ENCODE peak calls at places on chromosomes 2 and 18, in five cellular contexts. Z is transverse colon, W is GM23248, D is ovary, Y is tibial nerve. R is an unnamed sample. For H3K4me1, the result is how much of the 10 kb centered on the place peaks cover.

GRCh38 chr2:121368155-121368554 is 83.2 kb upstream of the TFCP2L1 start:
- DNase-seq in Y (no peak), Z (no peak), D (no peak), W (no peak), R (no peak)

GRCh38 chr2:66569321-66569851 is 134.5 kb downstream of the MEIS1 start:
- DNase-seq in W (peak), Z (no peak), D (no peak), Y (no peak), R (no peak)

GRCh38 chr18:73249030-73249429 is 381.2 kb upstream of the NETO1 start:
- DNase-seq in Y (no peak), D (no peak), W (no peak), Z (no peak), R (no peak)

GRCh38 chr2:175750195-175750594 is 251.9 kb downstream of the LNPK start:
- DNase-seq in D (no peak), Y (no peak), Z (no peak), W (no peak), R (no peak)

GRCh38 chr2:27236136-27236535 is 19.0 kb downstream of the CAD start:
- DNase-seq in Y (no peak), Z (no peak), D (no peak), W (no peak), R (no peak)

GRCh38 chr2:28225472-28225915 is 167.2 kb upstream of the FOSL2 start:
- DNase-seq in D (no peak), Z (no peak), W (peak), Y (no peak), R (no peak)

GRCh38 chr2:72141881-72142742 is 5.5 kb downstream of the CYP26B1 start:
- DNase-seq in D (peak), Y (no peak), W (no peak), Z (no peak), R (no peak)

GRCh38 chr2:224847961-224848850 is 132.0 kb upstream of the CCDC195 start:
- DNase-seq in Z (no peak), Y (peak), D (peak), W (peak), R (no peak)

GRCh38 chr2:109623297-109623696 is 9.1 kb downstream of the SOWAHC start:
- DNase-seq in D (no peak), Z (no peak), Y (no peak), W (no peak), R (no peak)

GRCh38 chr2:26456701-26457224 is 21.2 kb downstream of the OTOF start:
- DNase-seq in D (no peak), Y (no peak), W (peak), Z (no peak), R (no peak)

GRCh38 chr2:84373391-84373790 is 85.7 kb downstream of the SUCLG1 start:
- DNase-seq in D (no peak), Y (no peak), W (no peak), Z (no peak), R (no peak)

GRCh38 chr2:126586321-126586720 is 69.6 kb upstream of the GYPC start:
- DNase-seq in D (no peak), Y (no peak), W (no peak), Z (no peak), R (no peak)

GRCh38 chr2:46068604-46069003 is 228.6 kb upstream of the EPAS1 start:
- DNase-seq in W (no peak), D (no peak), Z (no peak), Y (no peak), R (no peak)

GRCh38 chr2:46066591-46066990 is 230.6 kb upstream of the EPAS1 start:
- DNase-seq in D (no peak), Z (no peak), Y (no peak), W (no peak), R (no peak)

GRCh38 chr2:46065152-46065551 is 232.1 kb upstream of the EPAS1 start:
- DNase-seq in Z (no peak), D (no peak), Y (no peak), W (peak), R (no peak)

GRCh38 chr2:46066116-46066515 is 231.1 kb upstream of the EPAS1 start:
- DNase-seq in W (peak), D (no peak), Y (no peak), Z (no peak), R (no peak)

DNA sequence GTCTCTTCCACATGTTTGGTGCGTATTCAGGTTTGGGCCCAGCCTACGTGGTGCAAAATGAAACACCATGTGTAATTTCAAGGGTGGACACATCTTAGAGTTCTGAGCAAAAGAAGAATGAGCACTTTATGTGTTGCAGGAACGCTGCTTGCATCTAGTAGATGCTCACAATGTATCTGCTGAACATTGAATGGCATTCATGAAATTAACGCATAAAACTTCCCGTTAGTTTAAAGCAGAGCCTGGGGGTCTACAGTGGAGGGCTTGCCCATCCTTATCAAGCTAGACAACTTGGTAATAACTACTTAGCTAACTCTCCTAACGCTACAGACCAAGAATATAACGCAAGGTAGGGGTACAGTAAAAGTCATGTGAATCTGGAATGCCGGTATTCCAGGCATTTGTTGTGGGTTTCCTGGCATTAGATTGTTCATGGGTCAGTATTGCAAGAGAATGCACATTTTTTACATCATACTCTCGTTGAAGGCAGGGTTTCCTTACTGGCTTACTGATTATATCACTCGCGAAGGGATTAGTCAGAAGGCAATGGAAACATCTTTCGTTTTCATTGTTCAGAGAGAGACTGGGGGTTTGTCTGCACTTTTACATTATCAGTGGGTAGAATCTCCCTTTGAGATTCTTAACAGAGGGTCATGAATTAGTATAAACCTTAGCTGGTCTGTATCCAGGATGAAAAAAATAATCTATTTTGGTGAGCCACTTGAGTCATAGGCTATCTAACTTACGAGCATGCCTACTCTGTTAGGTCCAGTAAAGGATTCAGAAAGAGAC is 229.5 kb upstream of the EPAS1 start:
- DNase-seq in W (peak), D (no peak), Z (no peak), Y (no peak), R (no peak)
- H3K4me1 ChIP-seq in W (half or more), D (under half), Z (under half), Y (under half), R (under half)

GRCh38 chr2:216736326-216736725 is 41.0 kb upstream of the IGFBP5 start:
- DNase-seq in D (no peak), W (no peak), Y (no peak), Z (no peak), R (no peak)

GRCh38 chr2:216732334-216732733 is 37.0 kb upstream of the IGFBP5 start:
- DNase-seq in D (no peak), Y (no peak), W (no peak), Z (no peak), R (no peak)

GRCh38 chr2:216733046-216733445 is 37.7 kb upstream of the IGFBP5 start:
- DNase-seq in D (no peak), W (no peak), Y (no peak), Z (no peak), R (no peak)

GRCh38 chr2:216735086-216735485 is 39.7 kb upstream of the IGFBP5 start:
- DNase-seq in Z (no peak), Y (no peak), D (peak), W (peak), R (no peak)

GRCh38 chr2:216735661-216736060 is 40.3 kb upstream of the IGFBP5 start:
- DNase-seq in Z (no peak), Y (no peak), W (no peak), D (no peak), R (no peak)
- H3K4me1 ChIP-seq in Z (under half), Y (under half), W (under half), D (under half), R (under half)

GRCh38 chr2:20612835-20613341 is 38.0 kb downstream of the HS1BP3 start:
- DNase-seq in Y (no peak), Z (no peak), W (no peak), D (no peak), R (no peak)
- H3K4me1 ChIP-seq in Y (half or more), Z (half or more), W (under half), D (under half), R (half or more)

DNA sequence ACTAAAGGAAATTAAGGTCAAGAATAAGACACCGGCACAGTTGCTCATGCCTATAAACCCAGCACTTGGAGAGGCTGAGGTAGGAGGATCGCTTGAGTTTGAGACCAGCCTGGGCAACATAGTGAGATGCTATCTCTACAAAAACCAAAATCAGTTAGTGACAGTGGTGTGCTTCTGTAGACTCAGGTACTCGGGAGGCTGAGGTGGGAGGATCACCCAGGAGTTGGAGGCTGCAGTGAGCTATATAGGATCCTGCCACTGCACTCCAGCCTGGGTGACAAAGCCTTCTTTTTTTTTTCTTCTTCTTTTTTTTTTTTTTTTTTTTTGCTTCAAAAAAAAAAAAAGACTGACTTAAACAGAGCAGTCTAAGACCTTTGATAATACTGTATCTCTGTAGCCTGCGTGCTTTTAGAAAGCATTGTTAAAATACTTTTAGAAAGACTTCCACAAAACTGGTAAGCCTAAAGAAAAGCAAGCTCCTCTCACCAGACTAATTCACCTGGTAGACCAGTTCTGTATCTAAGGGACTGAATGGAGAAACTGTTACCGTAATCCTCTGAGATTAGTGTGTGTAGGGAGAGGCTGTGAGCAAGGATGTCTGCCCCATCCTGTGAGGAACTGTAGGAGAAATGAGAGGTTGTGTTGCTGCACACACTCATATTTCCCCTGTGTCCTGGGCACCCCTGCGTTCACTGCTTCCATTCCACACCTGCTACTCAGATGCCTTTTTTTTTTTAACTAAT is 10.8 kb downstream of the RAB12 start:
- DNase-seq in Y (no peak), W (no peak), Z (no peak), D (no peak), R (no peak)
- H3K4me1 ChIP-seq in Y (half or more), W (under half), Z (under half), D (under half), R (under half)

DNA sequence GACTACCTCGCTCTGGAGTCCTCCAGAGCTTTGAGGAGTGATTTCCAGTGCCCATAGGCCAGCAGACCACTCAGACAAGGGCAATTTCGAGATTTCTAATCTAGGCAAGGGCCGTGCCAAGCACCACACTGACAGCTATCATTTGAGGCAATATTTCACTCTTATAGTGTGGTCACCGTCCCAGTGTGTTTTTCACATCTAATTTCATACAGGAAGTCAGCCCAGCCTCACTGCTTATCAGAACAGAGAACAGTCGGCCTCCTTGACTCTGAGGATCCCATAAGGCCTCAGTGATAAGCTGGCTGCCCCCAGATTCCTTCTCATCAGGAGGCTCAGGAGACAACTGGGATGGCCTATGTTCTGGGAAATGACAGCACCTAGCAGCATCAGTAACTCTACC is 581 bp downstream of the CAPN14 start:
- DNase-seq in Z (no peak), Y (no peak), W (no peak), D (no peak), R (no peak)
- H3K4me1 ChIP-seq in Z (under half), Y (under half), W (under half), D (under half), R (under half)

DNA sequence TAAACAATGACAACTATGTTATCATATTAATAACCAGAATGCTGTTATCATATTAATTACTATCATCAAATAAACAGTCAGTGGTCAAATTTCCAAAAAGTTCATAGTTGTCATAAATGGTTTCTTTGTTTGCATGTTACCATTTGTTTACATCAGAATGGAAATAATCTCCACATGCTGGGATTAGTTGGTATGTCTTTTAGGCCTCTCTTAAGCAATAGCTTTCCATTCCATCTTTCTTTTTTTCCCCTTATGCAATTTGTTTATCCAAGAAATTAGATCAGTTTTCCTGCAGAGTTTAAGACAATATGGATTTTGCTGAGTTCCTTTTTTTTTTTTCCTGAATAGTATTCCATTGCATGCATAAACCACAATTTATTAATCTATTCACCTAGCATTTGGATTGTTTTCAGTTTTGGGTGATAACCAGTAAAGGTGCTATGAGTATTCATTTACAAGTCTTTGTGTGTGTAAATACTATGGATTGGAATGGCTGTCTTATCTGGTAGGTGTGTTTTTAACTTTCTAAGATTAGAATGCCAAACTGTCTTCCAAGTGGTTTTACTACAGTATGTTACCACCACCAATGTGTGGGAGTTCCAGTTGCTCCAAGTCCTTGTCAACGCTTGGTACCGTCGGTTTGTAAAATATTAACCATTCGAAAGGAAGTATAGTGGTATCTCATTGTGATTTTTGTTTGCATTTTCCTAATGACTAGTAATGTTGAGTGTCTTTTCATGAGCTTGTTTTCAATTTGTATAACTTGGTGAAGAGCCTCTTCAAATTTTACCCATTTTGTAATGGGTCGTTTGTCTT is 33.3 kb upstream of the TXNDC2 start:
- DNase-seq in W (no peak), Z (no peak), D (no peak), Y (no peak), R (no peak)
- H3K4me1 ChIP-seq in W (under half), Z (under half), D (under half), Y (under half), R (under half)

GRCh38 chr2:16046649-16047048 is 106.3 kb downstream of the MYCN start:
- DNase-seq in Z (no peak), Y (no peak), D (no peak), W (no peak), R (no peak)
- H3K4me1 ChIP-seq in Z (under half), Y (under half), D (under half), W (under half), R (under half)

DNA sequence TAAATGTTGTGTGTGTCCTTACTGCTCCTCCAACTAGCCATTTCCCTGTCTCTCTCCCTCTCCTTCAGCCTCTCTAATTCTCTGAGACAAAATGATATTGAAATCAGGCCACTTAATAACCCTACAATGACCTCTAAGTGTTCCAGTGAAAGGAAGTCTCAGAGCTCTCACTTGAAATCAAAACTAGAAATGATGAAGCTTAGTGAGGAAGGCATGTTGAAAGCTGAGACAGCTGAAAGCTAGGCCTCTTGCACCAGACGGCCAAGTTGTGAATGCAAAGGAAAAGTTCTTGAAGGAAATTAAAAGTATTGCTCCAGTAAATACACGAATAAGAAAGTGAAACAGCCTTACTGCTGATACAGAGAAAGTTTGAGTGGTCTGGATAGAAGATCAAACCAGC is 72.9 kb downstream of the PRKCE start:
- DNase-seq in Y (no peak), W (no peak), D (no peak), Z (no peak), R (no peak)
- H3K4me1 ChIP-seq in Y (under half), W (under half), D (under half), Z (under half), R (under half)

GRCh38 chr2:178863130-178863855 is 56.1 kb upstream of the TTN start:
- DNase-seq in W (peak), Z (no peak), D (no peak), Y (no peak), R (no peak)
- H3K4me1 ChIP-seq in W (under half), Z (under half), D (under half), Y (under half), R (half or more)

DNA sequence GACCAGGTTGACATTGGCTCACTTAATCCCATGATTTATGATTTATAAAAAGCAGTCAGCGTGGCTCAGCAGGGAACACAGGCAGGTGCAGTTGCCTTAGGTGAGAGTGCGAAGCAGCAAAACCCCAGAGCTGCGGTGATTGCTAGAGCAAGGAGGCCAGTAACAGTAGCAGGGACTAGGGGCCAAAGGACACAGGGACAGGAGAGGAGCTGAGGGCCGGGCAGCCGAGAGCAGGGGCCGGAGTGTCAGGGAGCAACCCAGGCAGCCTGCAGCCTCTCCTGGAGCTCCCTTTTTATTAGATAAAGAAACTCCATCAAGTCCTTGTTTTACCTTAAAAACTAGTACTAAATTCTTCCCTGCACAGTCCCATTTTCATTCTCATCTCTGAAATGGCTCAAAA is 4.3 kb downstream of the MC2R start:
- DNase-seq in W (no peak), D (no peak), Z (no peak), Y (no peak), R (no peak)
- H3K4me1 ChIP-seq in W (under half), D (under half), Z (under half), Y (under half), R (under half)

R was measured in thoracic aorta.